ENCODE peak calls at places on chromosomes 4 and X, in seven cellular contexts. One of them, this sample, is unnamed.

GRCh38 chrX:151825927-151826471 is 86.7 kb upstream of the MAGEA4 start:
- DNase-seq in tibial artery: peak; percentile 20
- DNase-seq in GM04503: peak; percentile 90
- DNase-seq in kidney tubule cell: peak; percentile 14
- DNase-seq in NCI-H1092: no peak
- DNase-seq in breast epithelium: no peak
- DNase-seq in ecto neural progenitor cell: no peak
- DNase-seq in this sample: peak; percentile 59

GRCh38 chr4:184843984-184844554 is 18.3 kb upstream of the ACSL1 start:
- DNase-seq in tibial artery: no peak
- DNase-seq in GM04503: no peak
- DNase-seq in kidney tubule cell: no peak
- DNase-seq in NCI-H1092: no peak
- DNase-seq in breast epithelium: no peak
- DNase-seq in ecto neural progenitor cell: no peak
- DNase-seq in this sample: no peak

GRCh38 chr4:112075129-112075753 is 70.0 kb upstream of the FAM241A start:
- DNase-seq in tibial artery: no peak
- DNase-seq in GM04503: peak; percentile 31
- DNase-seq in kidney tubule cell: peak; percentile 78
- DNase-seq in NCI-H1092: no peak
- DNase-seq in breast epithelium: no peak
- DNase-seq in ecto neural progenitor cell: no peak
- DNase-seq in this sample: peak; percentile 59

GRCh38 chr4:44150091-44150576 is 298.5 kb downstream of the KCTD8 start:
- DNase-seq in tibial artery: no peak
- DNase-seq in GM04503: no peak
- DNase-seq in kidney tubule cell: peak; percentile 50
- DNase-seq in NCI-H1092: no peak
- DNase-seq in breast epithelium: no peak
- DNase-seq in ecto neural progenitor cell: no peak
- DNase-seq in this sample: peak; percentile 37

GRCh38 chr4:135510582-135510981 is 1309.0 kb upstream of the PABPC4L start:
- DNase-seq in tibial artery: no peak
- DNase-seq in GM04503: no peak
- DNase-seq in kidney tubule cell: no peak
- DNase-seq in NCI-H1092: no peak
- DNase-seq in breast epithelium: no peak
- DNase-seq in ecto neural progenitor cell: no peak
- DNase-seq in this sample: peak; percentile 11

GRCh38 chrX:41100200-41100599 is 15.0 kb downstream of the USP9X start:
- DNase-seq in tibial artery: no peak
- DNase-seq in GM04503: no peak
- DNase-seq in kidney tubule cell: no peak
- DNase-seq in NCI-H1092: no peak
- DNase-seq in breast epithelium: no peak
- DNase-seq in ecto neural progenitor cell: no peak
- DNase-seq in this sample: no peak

GRCh38 chr4:151329217-151330007 is 4.0 kb upstream of the SH3D19 start:
- DNase-seq in tibial artery: no peak
- DNase-seq in GM04503: no peak
- DNase-seq in kidney tubule cell: peak; percentile 48
- DNase-seq in NCI-H1092: no peak
- DNase-seq in breast epithelium: no peak
- DNase-seq in ecto neural progenitor cell: no peak
- DNase-seq in this sample: peak; percentile 53

GRCh38 chr4:119113033-119113655 is 22.5 kb upstream of the MYOZ2 start:
- DNase-seq in tibial artery: no peak
- DNase-seq in GM04503: peak; percentile 90
- DNase-seq in kidney tubule cell: peak; percentile 90
- DNase-seq in NCI-H1092: no peak
- DNase-seq in breast epithelium: no peak
- DNase-seq in ecto neural progenitor cell: no peak
- DNase-seq in this sample: peak; percentile 85

GRCh38 chrX:53188763-53189162 is 36.2 kb downstream of the KDM5C start:
- DNase-seq in tibial artery: no peak
- DNase-seq in GM04503: no peak
- DNase-seq in kidney tubule cell: peak; percentile 58
- DNase-seq in NCI-H1092: no peak
- DNase-seq in breast epithelium: no peak
- DNase-seq in ecto neural progenitor cell: no peak
- DNase-seq in this sample: peak; percentile 60

GRCh38 chrX:119105826-119106225 is 21.8 kb downstream of the KIAA1210 start:
- DNase-seq in tibial artery: no peak
- DNase-seq in GM04503: peak; percentile 27
- DNase-seq in kidney tubule cell: no peak
- DNase-seq in NCI-H1092: no peak
- DNase-seq in breast epithelium: no peak
- DNase-seq in ecto neural progenitor cell: no peak
- DNase-seq in this sample: no peak

GRCh38 chr4:56743550-56743949 is 62.5 kb upstream of the HOPX start:
- DNase-seq in tibial artery: no peak
- DNase-seq in GM04503: no peak
- DNase-seq in kidney tubule cell: no peak
- DNase-seq in NCI-H1092: no peak
- DNase-seq in breast epithelium: no peak
- DNase-seq in ecto neural progenitor cell: no peak
- DNase-seq in this sample: no peak

GRCh38 chr4:106096454-106096853 is 201.2 kb downstream of the NPNT start:
- DNase-seq in tibial artery: no peak
- DNase-seq in GM04503: no peak
- DNase-seq in kidney tubule cell: no peak
- DNase-seq in NCI-H1092: no peak
- DNase-seq in breast epithelium: no peak
- DNase-seq in ecto neural progenitor cell: no peak
- DNase-seq in this sample: no peak

GRCh38 chr4:117096886-117097285 is 11.5 kb upstream of the TRAM1L1 start:
- DNase-seq in tibial artery: no peak
- DNase-seq in GM04503: no peak
- DNase-seq in kidney tubule cell: no peak
- DNase-seq in NCI-H1092: no peak
- DNase-seq in breast epithelium: no peak
- DNase-seq in ecto neural progenitor cell: no peak
- DNase-seq in this sample: no peak

GRCh38 chrX:103629295-103630170 is 758 bp downstream of the TCEAL1 start:
- DNase-seq in tibial artery: peak; percentile 57
- DNase-seq in GM04503: no peak
- DNase-seq in kidney tubule cell: peak; percentile 66
- DNase-seq in NCI-H1092: peak; percentile 77
- DNase-seq in breast epithelium: peak; percentile 39
- DNase-seq in ecto neural progenitor cell: peak; percentile 89
- DNase-seq in this sample: peak; percentile 46

GRCh38 chr4:107689912-107690587 is 30.0 kb downstream of the PAPSS1 start:
- DNase-seq in tibial artery: no peak
- DNase-seq in GM04503: peak; percentile 58
- DNase-seq in kidney tubule cell: peak; percentile 90
- DNase-seq in NCI-H1092: no peak
- DNase-seq in breast epithelium: no peak
- DNase-seq in ecto neural progenitor cell: no peak
- DNase-seq in this sample: peak; percentile 94

GRCh38 chr4:74123065-74123728 is 24.2 kb upstream of the CXCL2 start:
- DNase-seq in tibial artery: peak; percentile 28
- DNase-seq in GM04503: peak; percentile 81
- DNase-seq in kidney tubule cell: no peak
- DNase-seq in NCI-H1092: peak; percentile 86
- DNase-seq in breast epithelium: no peak
- DNase-seq in ecto neural progenitor cell: no peak
- DNase-seq in this sample: no peak

GRCh38 chr4:40205259-40206198 is 8.7 kb downstream of the RHOH start:
- DNase-seq in tibial artery: no peak
- DNase-seq in GM04503: no peak
- DNase-seq in kidney tubule cell: no peak
- DNase-seq in NCI-H1092: no peak
- DNase-seq in breast epithelium: no peak
- DNase-seq in ecto neural progenitor cell: no peak
- DNase-seq in this sample: no peak

GRCh38 chrX:637660-638481 is 7.3 kb downstream of the SHOX start:
- DNase-seq in tibial artery: no peak
- DNase-seq in GM04503: no peak
- DNase-seq in kidney tubule cell: no peak
- DNase-seq in NCI-H1092: no peak
- DNase-seq in breast epithelium: no peak
- DNase-seq in ecto neural progenitor cell: peak; percentile 34
- DNase-seq in this sample: no peak

GRCh38 chr4:94653984-94654609 is 103.7 kb upstream of the BMPR1B start:
- DNase-seq in tibial artery: no peak
- DNase-seq in GM04503: no peak
- DNase-seq in kidney tubule cell: no peak
- DNase-seq in NCI-H1092: no peak
- DNase-seq in breast epithelium: no peak
- DNase-seq in ecto neural progenitor cell: no peak
- DNase-seq in this sample: no peak

GRCh38 chr4:47972721-47973120 is 43.8 kb downstream of the CNGA1 start:
- DNase-seq in tibial artery: no peak
- DNase-seq in GM04503: no peak
- DNase-seq in kidney tubule cell: no peak
- DNase-seq in NCI-H1092: no peak
- DNase-seq in breast epithelium: no peak
- DNase-seq in ecto neural progenitor cell: no peak
- DNase-seq in this sample: no peak

GRCh38 chr4:68499021-68499420 is 51.8 kb downstream of the TMPRSS11E start:
- DNase-seq in tibial artery: no peak
- DNase-seq in GM04503: no peak
- DNase-seq in kidney tubule cell: no peak
- DNase-seq in NCI-H1092: no peak
- DNase-seq in breast epithelium: no peak
- DNase-seq in ecto neural progenitor cell: no peak
- DNase-seq in this sample: no peak

GRCh38 chr4:40193018-40193571 is 3.7 kb upstream of the RHOH start:
- DNase-seq in tibial artery: no peak
- DNase-seq in GM04503: no peak
- DNase-seq in kidney tubule cell: no peak
- DNase-seq in NCI-H1092: no peak
- DNase-seq in breast epithelium: no peak
- DNase-seq in ecto neural progenitor cell: no peak
- DNase-seq in this sample: no peak

GRCh38 chr4:139790291-139790690 is 124.7 kb downstream of the MGST2 start:
- DNase-seq in tibial artery: no peak
- DNase-seq in GM04503: no peak
- DNase-seq in kidney tubule cell: no peak
- DNase-seq in NCI-H1092: no peak
- DNase-seq in breast epithelium: no peak
- DNase-seq in ecto neural progenitor cell: no peak
- DNase-seq in this sample: no peak

GRCh38 chr4:99300934-99301333 is 10.1 kb upstream of the ADH1A start:
- DNase-seq in tibial artery: peak; percentile 93
- DNase-seq in GM04503: peak; percentile 95
- DNase-seq in kidney tubule cell: peak; percentile 67
- DNase-seq in NCI-H1092: no peak
- DNase-seq in breast epithelium: peak; percentile 62
- DNase-seq in ecto neural progenitor cell: no peak
- DNase-seq in this sample: peak; percentile 56

GRCh38 chr4:3270141-3270611 is 21.2 kb downstream of the MSANTD1 start:
- DNase-seq in tibial artery: peak; percentile 14
- DNase-seq in GM04503: no peak
- DNase-seq in kidney tubule cell: no peak
- DNase-seq in NCI-H1092: peak; percentile 12
- DNase-seq in breast epithelium: no peak
- DNase-seq in ecto neural progenitor cell: peak; percentile 47
- DNase-seq in this sample: no peak

GRCh38 chr4:11691236-11691635 is 262.5 kb upstream of the HS3ST1 start:
- DNase-seq in tibial artery: no peak
- DNase-seq in GM04503: no peak
- DNase-seq in kidney tubule cell: no peak
- DNase-seq in NCI-H1092: no peak
- DNase-seq in breast epithelium: no peak
- DNase-seq in ecto neural progenitor cell: no peak
- DNase-seq in this sample: no peak

GRCh38 chr4:138115053-138115452 is 127.1 kb downstream of the SLC7A11 start:
- DNase-seq in tibial artery: no peak
- DNase-seq in GM04503: no peak
- DNase-seq in kidney tubule cell: no peak
- DNase-seq in NCI-H1092: no peak
- DNase-seq in breast epithelium: no peak
- DNase-seq in ecto neural progenitor cell: no peak
- DNase-seq in this sample: no peak

GRCh38 chr4:52016985-52017384 is 3.2 kb downstream of the LRRC66 start:
- DNase-seq in tibial artery: no peak
- DNase-seq in GM04503: no peak
- DNase-seq in kidney tubule cell: no peak
- DNase-seq in NCI-H1092: no peak
- DNase-seq in breast epithelium: no peak
- DNase-seq in ecto neural progenitor cell: no peak
- DNase-seq in this sample: no peak

GRCh38 chr4:153246446-153247115 is 42.3 kb downstream of the TRIM2 start:
- DNase-seq in tibial artery: no peak
- DNase-seq in GM04503: no peak
- DNase-seq in kidney tubule cell: no peak
- DNase-seq in NCI-H1092: no peak
- DNase-seq in breast epithelium: no peak
- DNase-seq in ecto neural progenitor cell: no peak
- DNase-seq in this sample: no peak

GRCh38 chrX:24229967-24230366 is 80.4 kb downstream of the ZFX start:
- DNase-seq in tibial artery: no peak
- DNase-seq in GM04503: no peak
- DNase-seq in kidney tubule cell: no peak
- DNase-seq in NCI-H1092: no peak
- DNase-seq in breast epithelium: no peak
- DNase-seq in ecto neural progenitor cell: no peak
- DNase-seq in this sample: no peak

GRCh38 chr4:107069049-107069448 is 32.9 kb upstream of the DKK2 start:
- DNase-seq in tibial artery: no peak
- DNase-seq in GM04503: peak; percentile 12
- DNase-seq in kidney tubule cell: no peak
- DNase-seq in NCI-H1092: no peak
- DNase-seq in breast epithelium: no peak
- DNase-seq in ecto neural progenitor cell: no peak
- DNase-seq in this sample: peak; percentile 73

GRCh38 chrX:149567621-149568417 is 18.1 kb upstream of the HSFX3 start:
- DNase-seq in tibial artery: no peak
- DNase-seq in GM04503: no peak
- DNase-seq in kidney tubule cell: no peak
- DNase-seq in NCI-H1092: no peak
- DNase-seq in breast epithelium: no peak
- DNase-seq in ecto neural progenitor cell: no peak
- DNase-seq in this sample: no peak

GRCh38 chr4:64538219-64538618 is 129.0 kb upstream of the TECRL start:
- DNase-seq in tibial artery: no peak
- DNase-seq in GM04503: no peak
- DNase-seq in kidney tubule cell: no peak
- DNase-seq in NCI-H1092: no peak
- DNase-seq in breast epithelium: no peak
- DNase-seq in ecto neural progenitor cell: no peak
- DNase-seq in this sample: no peak

GRCh38 chr4:9735515-9735914 is 45.9 kb upstream of the DRD5 start:
- DNase-seq in tibial artery: no peak
- DNase-seq in GM04503: no peak
- DNase-seq in kidney tubule cell: no peak
- DNase-seq in NCI-H1092: no peak
- DNase-seq in breast epithelium: no peak
- DNase-seq in ecto neural progenitor cell: no peak
- DNase-seq in this sample: no peak

This sample was measured in mammary epithelial cell.